ENCODE peak calls at places on chromosomes 16 and 17, in five cellular contexts. One of them, this sample, is unnamed.

GRCh38 chr16:30054959-30055553 is 10.5 kb upstream of the ALDOA start:
- DNase-seq in left cardiac atrium: no peak
- DNase-seq in activated CD8-positive, alpha-beta memory T cell treated with anti-CD3 and anti-CD28 coated beads, Interleukin-2, amount 10 ng/mL, durations not matched to agents 7 days and 5 days: peak; percentile 76
- DNase-seq in iPS DF 19.7: no peak
- DNase-seq in astrocyte of the cerebellum: no peak
- DNase-seq in this sample: no peak

GRCh38 chr17:8867361-8867981 is at the start of gene PIK3R6:
- DNase-seq in left cardiac atrium: no peak
- DNase-seq in astrocyte of the cerebellum: no peak
- DNase-seq in iPS DF 19.7: no peak
- DNase-seq in activated CD8-positive, alpha-beta memory T cell treated with anti-CD3 and anti-CD28 coated beads, Interleukin-2, amount 10 ng/mL, durations not matched to agents 7 days and 5 days: no peak
- DNase-seq in this sample: no peak

GRCh38 chr17:27975146-27976011 is 67.1 kb upstream of the NLK start:
- DNase-seq in astrocyte of the cerebellum: no peak
- DNase-seq in activated CD8-positive, alpha-beta memory T cell treated with anti-CD3 and anti-CD28 coated beads, Interleukin-2, amount 10 ng/mL, durations not matched to agents 7 days and 5 days: no peak
- DNase-seq in iPS DF 19.7: no peak
- DNase-seq in left cardiac atrium: no peak
- DNase-seq in this sample: no peak

GRCh38 chr17:16040710-16041251 is 41.2 kb downstream of the TTC19 start:
- DNase-seq in activated CD8-positive, alpha-beta memory T cell treated with anti-CD3 and anti-CD28 coated beads, Interleukin-2, amount 10 ng/mL, durations not matched to agents 7 days and 5 days: no peak
- DNase-seq in iPS DF 19.7: no peak
- DNase-seq in astrocyte of the cerebellum: peak; percentile 95
- DNase-seq in left cardiac atrium: no peak
- DNase-seq in this sample: no peak

GRCh38 chr17:78408476-78409020 is 30.1 kb downstream of the PGS1 start:
- DNase-seq in activated CD8-positive, alpha-beta memory T cell treated with anti-CD3 and anti-CD28 coated beads, Interleukin-2, amount 10 ng/mL, durations not matched to agents 7 days and 5 days: no peak
- DNase-seq in left cardiac atrium: no peak
- DNase-seq in astrocyte of the cerebellum: no peak
- DNase-seq in iPS DF 19.7: no peak
- DNase-seq in this sample: no peak

GRCh38 chr16:71807905-71808592 is 585 bp downstream of the AP1G1 start:
- DNase-seq in activated CD8-positive, alpha-beta memory T cell treated with anti-CD3 and anti-CD28 coated beads, Interleukin-2, amount 10 ng/mL, durations not matched to agents 7 days and 5 days: no peak
- DNase-seq in astrocyte of the cerebellum: no peak
- DNase-seq in left cardiac atrium: no peak
- DNase-seq in iPS DF 19.7: no peak
- DNase-seq in this sample: peak; percentile 69

GRCh38 chr17:72090108-72090507 is 30.7 kb upstream of the SOX9 start:
- DNase-seq in iPS DF 19.7: no peak
- DNase-seq in activated CD8-positive, alpha-beta memory T cell treated with anti-CD3 and anti-CD28 coated beads, Interleukin-2, amount 10 ng/mL, durations not matched to agents 7 days and 5 days: no peak
- DNase-seq in left cardiac atrium: peak; percentile 26
- DNase-seq in astrocyte of the cerebellum: no peak
- DNase-seq in this sample: no peak

GRCh38 chr17:41540921-41541625 is 13.0 kb upstream of the KRT19 start:
- DNase-seq in activated CD8-positive, alpha-beta memory T cell treated with anti-CD3 and anti-CD28 coated beads, Interleukin-2, amount 10 ng/mL, durations not matched to agents 7 days and 5 days: no peak
- DNase-seq in iPS DF 19.7: no peak
- DNase-seq in astrocyte of the cerebellum: no peak
- DNase-seq in left cardiac atrium: no peak
- DNase-seq in this sample: no peak

GRCh38 chr17:8820311-8821010 is 21.3 kb upstream of the MFSD6L start:
- DNase-seq in activated CD8-positive, alpha-beta memory T cell treated with anti-CD3 and anti-CD28 coated beads, Interleukin-2, amount 10 ng/mL, durations not matched to agents 7 days and 5 days: peak; percentile 8
- DNase-seq in astrocyte of the cerebellum: no peak
- DNase-seq in iPS DF 19.7: no peak
- DNase-seq in left cardiac atrium: no peak
- DNase-seq in this sample: no peak

GRCh38 chr16:60166-60565 is 6.5 kb downstream of the SNRNP25 start:
- DNase-seq in left cardiac atrium: peak; percentile 21
- DNase-seq in astrocyte of the cerebellum: no peak
- DNase-seq in activated CD8-positive, alpha-beta memory T cell treated with anti-CD3 and anti-CD28 coated beads, Interleukin-2, amount 10 ng/mL, durations not matched to agents 7 days and 5 days: no peak
- DNase-seq in iPS DF 19.7: no peak
- DNase-seq in this sample: peak; percentile 67

GRCh38 chr17:27206447-27206846 is 87.5 kb upstream of the WSB1 start:
- DNase-seq in iPS DF 19.7: no peak
- DNase-seq in left cardiac atrium: no peak
- DNase-seq in activated CD8-positive, alpha-beta memory T cell treated with anti-CD3 and anti-CD28 coated beads, Interleukin-2, amount 10 ng/mL, durations not matched to agents 7 days and 5 days: no peak
- DNase-seq in astrocyte of the cerebellum: no peak
- DNase-seq in this sample: no peak

GRCh38 chr16:63890723-63891122 is 1231.1 kb downstream of the CDH11 start:
- DNase-seq in astrocyte of the cerebellum: no peak
- DNase-seq in iPS DF 19.7: no peak
- DNase-seq in activated CD8-positive, alpha-beta memory T cell treated with anti-CD3 and anti-CD28 coated beads, Interleukin-2, amount 10 ng/mL, durations not matched to agents 7 days and 5 days: no peak
- DNase-seq in left cardiac atrium: no peak
- DNase-seq in this sample: no peak

GRCh38 chr16:3461120-3461519 is 17.6 kb downstream of the NAA60 start:
- DNase-seq in astrocyte of the cerebellum: no peak
- DNase-seq in iPS DF 19.7: no peak
- DNase-seq in activated CD8-positive, alpha-beta memory T cell treated with anti-CD3 and anti-CD28 coated beads, Interleukin-2, amount 10 ng/mL, durations not matched to agents 7 days and 5 days: peak; percentile 63
- DNase-seq in left cardiac atrium: no peak
- DNase-seq in this sample: no peak

GRCh38 chr16:9123401-9123800 is 32.0 kb downstream of the HAPSTR1 start:
- DNase-seq in left cardiac atrium: no peak
- DNase-seq in iPS DF 19.7: no peak
- DNase-seq in astrocyte of the cerebellum: no peak
- DNase-seq in activated CD8-positive, alpha-beta memory T cell treated with anti-CD3 and anti-CD28 coated beads, Interleukin-2, amount 10 ng/mL, durations not matched to agents 7 days and 5 days: peak; percentile 12
- DNase-seq in this sample: peak; percentile 41

GRCh38 chr16:81558444-81559175 is 114.0 kb downstream of the CMIP start:
- DNase-seq in iPS DF 19.7: no peak
- DNase-seq in astrocyte of the cerebellum: no peak
- DNase-seq in activated CD8-positive, alpha-beta memory T cell treated with anti-CD3 and anti-CD28 coated beads, Interleukin-2, amount 10 ng/mL, durations not matched to agents 7 days and 5 days: no peak
- DNase-seq in left cardiac atrium: peak; percentile 52
- DNase-seq in this sample: no peak

GRCh38 chr17:82560802-82561428 is 41.4 kb downstream of the FOXK2 start:
- DNase-seq in left cardiac atrium: no peak
- DNase-seq in astrocyte of the cerebellum: no peak
- DNase-seq in activated CD8-positive, alpha-beta memory T cell treated with anti-CD3 and anti-CD28 coated beads, Interleukin-2, amount 10 ng/mL, durations not matched to agents 7 days and 5 days: no peak
- DNase-seq in iPS DF 19.7: no peak
- DNase-seq in this sample: no peak

GRCh38 chr16:79628501-79628975 is 28.0 kb upstream of the MAF start:
- DNase-seq in activated CD8-positive, alpha-beta memory T cell treated with anti-CD3 and anti-CD28 coated beads, Interleukin-2, amount 10 ng/mL, durations not matched to agents 7 days and 5 days: peak; percentile 92
- DNase-seq in astrocyte of the cerebellum: peak; percentile 93
- DNase-seq in iPS DF 19.7: no peak
- DNase-seq in left cardiac atrium: no peak
- DNase-seq in this sample: no peak

GRCh38 chr17:38748329-38749221 is at the start of gene PCGF2:
- DNase-seq in activated CD8-positive, alpha-beta memory T cell treated with anti-CD3 and anti-CD28 coated beads, Interleukin-2, amount 10 ng/mL, durations not matched to agents 7 days and 5 days: no peak
- DNase-seq in iPS DF 19.7: peak; percentile 84
- DNase-seq in astrocyte of the cerebellum: peak; percentile 72
- DNase-seq in left cardiac atrium: peak; percentile 97
- DNase-seq in this sample: peak; percentile 94

GRCh38 chr17:17416007-17416399 is 60.8 kb upstream of the MED9 start:
- DNase-seq in activated CD8-positive, alpha-beta memory T cell treated with anti-CD3 and anti-CD28 coated beads, Interleukin-2, amount 10 ng/mL, durations not matched to agents 7 days and 5 days: peak; percentile 67
- DNase-seq in iPS DF 19.7: peak; percentile 70
- DNase-seq in left cardiac atrium: no peak
- DNase-seq in astrocyte of the cerebellum: no peak
- DNase-seq in this sample: peak; percentile 40

GRCh38 chr16:72878301-72879269 is 169.3 kb downstream of the ZFHX3 start:
- DNase-seq in iPS DF 19.7: no peak
- DNase-seq in left cardiac atrium: no peak
- DNase-seq in activated CD8-positive, alpha-beta memory T cell treated with anti-CD3 and anti-CD28 coated beads, Interleukin-2, amount 10 ng/mL, durations not matched to agents 7 days and 5 days: no peak
- DNase-seq in astrocyte of the cerebellum: no peak
- DNase-seq in this sample: no peak

GRCh38 chr17:7294614-7295153 is at the start of gene YBX2:
- DNase-seq in left cardiac atrium: peak; percentile 76
- DNase-seq in iPS DF 19.7: no peak
- DNase-seq in astrocyte of the cerebellum: no peak
- DNase-seq in activated CD8-positive, alpha-beta memory T cell treated with anti-CD3 and anti-CD28 coated beads, Interleukin-2, amount 10 ng/mL, durations not matched to agents 7 days and 5 days: peak; percentile 88
- DNase-seq in this sample: no peak

GRCh38 chr17:29059281-29059680 is 16.3 kb downstream of the PIPOX start:
- DNase-seq in astrocyte of the cerebellum: no peak
- DNase-seq in iPS DF 19.7: no peak
- DNase-seq in activated CD8-positive, alpha-beta memory T cell treated with anti-CD3 and anti-CD28 coated beads, Interleukin-2, amount 10 ng/mL, durations not matched to agents 7 days and 5 days: no peak
- DNase-seq in left cardiac atrium: no peak
- DNase-seq in this sample: no peak

GRCh38 chr17:74149597-74150427 is 53.7 kb upstream of the RPL38 start:
- DNase-seq in astrocyte of the cerebellum: no peak
- DNase-seq in left cardiac atrium: no peak
- DNase-seq in activated CD8-positive, alpha-beta memory T cell treated with anti-CD3 and anti-CD28 coated beads, Interleukin-2, amount 10 ng/mL, durations not matched to agents 7 days and 5 days: peak; percentile 21
- DNase-seq in iPS DF 19.7: no peak
- DNase-seq in this sample: no peak

GRCh38 chr17:81221842-81222619 is 734 bp downstream of the CEP131 start:
- DNase-seq in iPS DF 19.7: no peak
- DNase-seq in left cardiac atrium: no peak
- DNase-seq in activated CD8-positive, alpha-beta memory T cell treated with anti-CD3 and anti-CD28 coated beads, Interleukin-2, amount 10 ng/mL, durations not matched to agents 7 days and 5 days: no peak
- DNase-seq in astrocyte of the cerebellum: no peak
- DNase-seq in this sample: no peak

GRCh38 chr17:61379457-61380216 is 20.0 kb upstream of the TBX2 start:
- DNase-seq in left cardiac atrium: no peak
- DNase-seq in activated CD8-positive, alpha-beta memory T cell treated with anti-CD3 and anti-CD28 coated beads, Interleukin-2, amount 10 ng/mL, durations not matched to agents 7 days and 5 days: no peak
- DNase-seq in astrocyte of the cerebellum: no peak
- DNase-seq in iPS DF 19.7: no peak
- DNase-seq in this sample: no peak

GRCh38 chr17:2453325-2453724 is 52.5 kb upstream of the MNT start:
- DNase-seq in astrocyte of the cerebellum: no peak
- DNase-seq in activated CD8-positive, alpha-beta memory T cell treated with anti-CD3 and anti-CD28 coated beads, Interleukin-2, amount 10 ng/mL, durations not matched to agents 7 days and 5 days: no peak
- DNase-seq in left cardiac atrium: no peak
- DNase-seq in iPS DF 19.7: no peak
- DNase-seq in this sample: no peak

GRCh38 chr17:77841742-77842141 is 116.8 kb upstream of the TNRC6C start:
- DNase-seq in activated CD8-positive, alpha-beta memory T cell treated with anti-CD3 and anti-CD28 coated beads, Interleukin-2, amount 10 ng/mL, durations not matched to agents 7 days and 5 days: no peak
- DNase-seq in iPS DF 19.7: no peak
- DNase-seq in left cardiac atrium: peak; percentile 13
- DNase-seq in astrocyte of the cerebellum: no peak
- DNase-seq in this sample: no peak

This sample was measured in sigmoid colon.